ENCODE peak calls at places on chromosomes 1 and 21, in six cellular contexts. P, Y, V, H, S and G are unnamed samples.

GRCh38 chr1:207713529-207713928 is 38.3 kb upstream of the CD46 start:
- DNase-seq in P (no peak), Y (no peak), V (no peak), H (no peak), S (no peak), G (no peak)

GRCh38 chr1:59477286-59477685 is 180.4 kb downstream of the FGGY start:
- DNase-seq in P (no peak), Y (no peak), V (no peak), H (no peak), S (no peak), G (no peak)

GRCh38 chr1:24329797-24330543 is 10.8 kb downstream of the GRHL3 start:
- DNase-seq in P (no peak), Y (no peak), V (no peak), H (no peak), S (no peak), G (no peak)

GRCh38 chr1:10728595-10729410 is 67.6 kb downstream of the CASZ1 start:
- DNase-seq in P (no peak), Y (no peak), V (no peak), H (no peak), S (no peak), G (no peak)

GRCh38 chr1:150281221-150281757 is 1.1 kb upstream of the CIART start:
- DNase-seq in P (peak; percentile 87), Y (peak; percentile 83), V (peak; percentile 53), H (peak; percentile 78), S (peak; percentile 57), G (no peak)

GRCh38 chr1:51535006-51535592 is 16.0 kb upstream of the EPS15 start:
- DNase-seq in P (peak; percentile 54), Y (peak; percentile 68), V (peak; percentile 20), H (peak; percentile 61), S (peak; percentile 39), G (no peak)

GRCh38 chr1:164619006-164619784 is 60.2 kb downstream of the PBX1 start:
- DNase-seq in P (no peak), Y (no peak), V (no peak), H (no peak), S (no peak), G (no peak)

GRCh38 chr1:27868932-27869718 is 3.2 kb upstream of the THEMIS2 start:
- DNase-seq in P (peak; percentile 18), Y (no peak), V (no peak), H (peak; percentile 60), S (peak; percentile 78), G (no peak)

GRCh38 chr1:71490432-71490831 is 409.6 kb upstream of the ZRANB2 start:
- DNase-seq in P (no peak), Y (no peak), V (no peak), H (no peak), S (no peak), G (no peak)

GRCh38 chr1:58779059-58779754 is 4.6 kb downstream of the JUN start:
- DNase-seq in P (no peak), Y (no peak), V (no peak), H (no peak), S (no peak), G (no peak)

GRCh38 chr1:39955547-39956539 is 898 bp downstream of the MFSD2A start:
- DNase-seq in P (peak; percentile 33), Y (no peak), V (peak; percentile 30), H (peak; percentile 71), S (peak; percentile 34), G (no peak)

GRCh38 chr1:245749053-245749452 is 594.3 kb downstream of the KIF26B start:
- DNase-seq in P (no peak), Y (no peak), V (no peak), H (no peak), S (no peak), G (no peak)

GRCh38 chr21:16768096-16768495 is 744.7 kb upstream of the CXADR start:
- DNase-seq in P (no peak), Y (no peak), V (no peak), H (no peak), S (no peak), G (no peak)

GRCh38 chr1:14347776-14348175 is 250.7 kb upstream of the KAZN start:
- DNase-seq in P (no peak), Y (no peak), V (no peak), H (no peak), S (no peak), G (no peak)

GRCh38 chr1:14810631-14811325 is 212.3 kb downstream of the KAZN start:
- DNase-seq in P (no peak), Y (peak; percentile 20), V (no peak), H (no peak), S (no peak), G (no peak)

GRCh38 chr1:197388801-197389200 is 120.7 kb downstream of the CRB1 start:
- DNase-seq in P (no peak), Y (no peak), V (no peak), H (no peak), S (no peak), G (no peak)

GRCh38 chr1:88984553-88984945 is 7.9 kb downstream of the KYAT3 start:
- DNase-seq in P (no peak), Y (no peak), V (no peak), H (no peak), S (no peak), G (no peak)

GRCh38 chr1:7281821-7282220 is 489.3 kb upstream of the VAMP3 start:
- DNase-seq in P (no peak), Y (no peak), V (no peak), H (no peak), S (no peak), G (no peak)

GRCh38 chr1:166069390-166069789 is 97.4 kb downstream of the FAM78B start:
- DNase-seq in P (no peak), Y (no peak), V (no peak), H (no peak), S (no peak), G (no peak)

GRCh38 chr1:211328866-211329265 is 2.2 kb downstream of the TRAF5 start:
- DNase-seq in P (no peak), Y (no peak), V (no peak), H (no peak), S (no peak), G (no peak)

GRCh38 chr1:242871631-242872030 is 347.1 kb upstream of the PLD5 start:
- DNase-seq in P (no peak), Y (no peak), V (no peak), H (no peak), S (no peak), G (no peak)

GRCh38 chr1:87242445-87243185 is 86.1 kb upstream of the LMO4 start:
- DNase-seq in P (no peak), Y (no peak), V (no peak), H (no peak), S (no peak), G (no peak)

GRCh38 chr1:90143522-90144050 is 148.7 kb downstream of the ZNF326 start:
- DNase-seq in P (no peak), Y (no peak), V (no peak), H (no peak), S (no peak), G (no peak)

GRCh38 chr1:179365342-179366092 is at the start of gene AXDND1:
- DNase-seq in P (peak; percentile 83), Y (peak; percentile 80), V (peak; percentile 73), H (peak; percentile 89), S (peak; percentile 95), G (peak; percentile 76)

GRCh38 chr1:99767996-99768524 is 1.6 kb upstream of the FRRS1 start:
- DNase-seq in P (no peak), Y (no peak), V (no peak), H (no peak), S (no peak), G (no peak)

GRCh38 chr1:84869750-84870149 is 23.3 kb downstream of the LPAR3 start:
- DNase-seq in P (no peak), Y (no peak), V (no peak), H (no peak), S (no peak), G (no peak)

GRCh38 chr1:209388358-209388757 is 195.2 kb upstream of the CAMK1G start:
- DNase-seq in P (no peak), Y (no peak), V (no peak), H (no peak), S (no peak), G (no peak)
- H3K4me1 ChIP-seq in P (no peaks in the 10 kb centered on the region), Y (no peaks in the 10 kb centered on the region), V (peaks cover 20% of the 10 kb centered on the region), H (no peaks in the 10 kb centered on the region), S (no peaks in the 10 kb centered on the region), G (peaks cover 68% of the 10 kb centered on the region)

GRCh38 chr1:5991784-5992033 is 516 bp downstream of the NPHP4 start:
- DNase-seq in P (no peak), Y (no peak), V (no peak), H (peak; percentile 27), S (no peak), G (peak; percentile 47)
- H3K27ac ChIP-seq in P (peak overlapping the region; percentile 91), Y (peak overlapping the region; percentile 55), V (peak overlapping the region; percentile 90), H (peak overlapping the region; percentile 92), S (peak overlapping the region; percentile 96), G (peak overlapping the region; percentile 44)

GRCh38 chr1:200042119-200042436 is 14.6 kb downstream of the NR5A2 start:
- DNase-seq in P (no peak), Y (no peak), V (no peak), H (no peak), S (no peak), G (no peak)
- H3K4me1 ChIP-seq in P (peaks cover 32% of the 10 kb centered on the region), Y (no peaks in the 10 kb centered on the region), V (peaks cover 36% of the 10 kb centered on the region), H (peaks cover 10% of the 10 kb centered on the region), S (peaks cover 37% of the 10 kb centered on the region), G (peaks cover 10% of the 10 kb centered on the region)

DNA sequence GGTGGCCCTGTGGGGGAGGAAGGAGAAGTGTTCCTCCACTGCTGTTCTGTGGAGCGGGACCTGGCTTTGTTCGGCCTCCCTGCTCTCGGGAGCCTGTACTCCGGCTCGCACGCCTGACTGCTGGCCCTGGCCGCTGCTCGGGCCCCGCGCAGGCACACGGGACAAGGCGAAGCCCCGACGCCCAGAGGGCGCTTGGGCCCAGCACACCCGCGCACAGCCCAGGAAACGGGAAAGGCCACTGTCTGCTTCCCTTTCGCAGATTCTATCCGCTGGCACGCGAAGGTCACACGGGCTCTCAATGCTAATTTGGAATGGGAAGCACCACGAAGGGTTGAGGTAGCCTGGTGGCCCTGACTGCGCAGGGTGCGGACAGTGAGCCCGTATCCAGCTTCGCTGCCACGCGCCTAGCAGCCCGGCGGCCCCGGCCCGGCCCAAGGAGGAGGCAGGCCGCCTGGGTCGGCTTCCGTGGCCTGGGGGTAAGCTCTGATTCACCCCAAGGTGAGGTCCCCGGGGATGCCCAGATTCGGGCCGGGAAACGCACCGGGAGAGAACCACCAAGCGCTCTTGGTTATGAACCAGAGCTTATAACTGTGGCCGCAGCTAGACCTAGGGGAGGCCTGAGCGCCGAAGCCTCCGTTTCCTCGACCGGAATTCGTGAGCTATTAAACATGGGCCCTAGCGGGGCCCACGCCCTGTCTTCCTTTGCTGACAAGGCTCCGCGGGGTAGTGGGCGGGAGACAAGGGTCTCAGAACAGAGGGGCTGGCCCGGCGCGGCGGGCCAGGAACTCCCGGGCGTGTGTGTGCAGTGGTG is 19.7 kb upstream of the TBX15 start:
- DNase-seq in P (no peak), Y (no peak), V (no peak), H (no peak), S (no peak), G (no peak)
- H3K27ac ChIP-seq in P (no peak overlapping the region), Y (no peak overlapping the region), V (no peak overlapping the region), H (no peak overlapping the region), S (no peak overlapping the region), G (no peak overlapping the region)

GRCh38 chr1:29876441-29876840 is 640.1 kb downstream of the PTPRU start:
- DNase-seq in P (no peak), Y (no peak), V (no peak), H (no peak), S (no peak), G (no peak)
- H3K4me1 ChIP-seq in P (no peaks in the 10 kb centered on the region), Y (no peaks in the 10 kb centered on the region), V (no peaks in the 10 kb centered on the region), H (no peaks in the 10 kb centered on the region), S (no peaks in the 10 kb centered on the region), G (peaks cover 5% of the 10 kb centered on the region)